ENCODE peak calls at places on chromosomes 5 and 9, in four cellular contexts. One of them, this sample, is unnamed.

GRCh38 chr9:15220658-15221310 is 86.2 kb downstream of the TTC39B start:
- DNase-seq in mesendoderm: no peak
- DNase-seq in HS-5: peak; percentile 35
- DNase-seq in endothelial cell: no peak
- DNase-seq in this sample: peak; percentile 100

GRCh38 chr9:128275198-128276007 is at the start of gene GOLGA2:
- DNase-seq in mesendoderm: peak; percentile 74
- DNase-seq in HS-5: no peak
- DNase-seq in endothelial cell: peak; percentile 20
- DNase-seq in this sample: peak; percentile 76

GRCh38 chr5:149834246-149834855 is 104.2 kb downstream of the PPARGC1B start:
- DNase-seq in HS-5: peak; percentile 41
- DNase-seq in endothelial cell: peak; percentile 76
- DNase-seq in mesendoderm: peak; percentile 86
- DNase-seq in this sample: peak; percentile 76

GRCh38 chr5:140261403-140262171 is 41.3 kb downstream of the PFDN1 start:
- DNase-seq in HS-5: peak; percentile 64
- DNase-seq in endothelial cell: no peak
- DNase-seq in mesendoderm: peak; percentile 73
- DNase-seq in this sample: peak; percentile 73

GRCh38 chr5:56310711-56311204 is 77.6 kb upstream of the ANKRD55 start:
- DNase-seq in HS-5: no peak
- DNase-seq in mesendoderm: no peak
- DNase-seq in endothelial cell: no peak
- DNase-seq in this sample: no peak

GRCh38 chr9:14308751-14309140 is 5.2 kb downstream of the NFIB start:
- DNase-seq in endothelial cell: no peak
- DNase-seq in mesendoderm: no peak
- DNase-seq in HS-5: no peak
- DNase-seq in this sample: no peak

GRCh38 chr5:83277154-83277553 is 194.4 kb upstream of the VCAN start:
- DNase-seq in HS-5: no peak
- DNase-seq in mesendoderm: no peak
- DNase-seq in endothelial cell: no peak
- DNase-seq in this sample: peak; percentile 76

GRCh38 chr9:4622016-4622415 is 40.1 kb upstream of the PLPP6 start:
- DNase-seq in mesendoderm: no peak
- DNase-seq in endothelial cell: no peak
- DNase-seq in HS-5: no peak
- DNase-seq in this sample: no peak

GRCh38 chr9:71223953-71224538 is 102.6 kb upstream of the TRPM3 start:
- DNase-seq in endothelial cell: no peak
- DNase-seq in mesendoderm: peak; percentile 99
- DNase-seq in HS-5: no peak
- DNase-seq in this sample: no peak

GRCh38 chr5:151179489-151179840 is 21.9 kb upstream of the ANXA6 start:
- DNase-seq in HS-5: no peak
- DNase-seq in mesendoderm: no peak
- DNase-seq in endothelial cell: no peak
- DNase-seq in this sample: no peak

GRCh38 chr5:122586351-122586750 is 188.5 kb upstream of the SNX2 start:
- DNase-seq in mesendoderm: no peak
- DNase-seq in endothelial cell: no peak
- DNase-seq in HS-5: peak; percentile 52
- DNase-seq in this sample: peak; percentile 53

GRCh38 chr9:127816362-127816725 is 13.7 kb downstream of the FPGS start:
- DNase-seq in mesendoderm: no peak
- DNase-seq in endothelial cell: no peak
- DNase-seq in HS-5: no peak
- DNase-seq in this sample: no peak

GRCh38 chr5:116574682-116575634 is at the start of gene SEMA6A:
- DNase-seq in endothelial cell: peak; percentile 99
- DNase-seq in HS-5: no peak
- DNase-seq in mesendoderm: peak; percentile 99
- DNase-seq in this sample: peak; percentile 84

GRCh38 chr5:2895196-2895595 is 143.7 kb upstream of the IRX2 start:
- DNase-seq in HS-5: no peak
- DNase-seq in endothelial cell: no peak
- DNase-seq in mesendoderm: no peak
- DNase-seq in this sample: no peak

GRCh38 chr9:114098660-114099522 is at the start of gene KIF12:
- DNase-seq in mesendoderm: peak; percentile 80
- DNase-seq in endothelial cell: peak; percentile 37
- DNase-seq in HS-5: no peak
- DNase-seq in this sample: no peak

GRCh38 chr9:135098400-135099105 is 11.1 kb downstream of the OLFM1 start:
- DNase-seq in endothelial cell: peak; percentile 65
- DNase-seq in HS-5: no peak
- DNase-seq in mesendoderm: peak; percentile 79
- DNase-seq in this sample: no peak

GRCh38 chr9:126633881-126634558 is 20.3 kb downstream of the LMX1B start:
- DNase-seq in endothelial cell: no peak
- DNase-seq in HS-5: no peak
- DNase-seq in mesendoderm: no peak
- DNase-seq in this sample: no peak

This sample was measured in fibroblast of gingiva.